ENCODE peak calls at places on chromosome 10, in ten cellular contexts. One of them, this sample, is unnamed.

GRCh38 chr10:11177926-11178453 is 160.3 kb downstream of the CELF2 start:
- DNase-seq in WTC11: no peak
- DNase-seq in type B pancreatic cell: no peak
- DNase-seq in GM12865: peak
- DNase-seq in tibial nerve: no peak
- DNase-seq in CD4-positive, alpha-beta T cell: no peak
- DNase-seq in Calu3: no peak
- DNase-seq in GM10248: no peak
- DNase-seq in HFF-Myc: no peak
- DNase-seq in GM20000: no peak
- DNase-seq in this sample: no peak

GRCh38 chr10:88038268-88038667 is 174.8 kb downstream of the PTEN start:
- DNase-seq in Calu3: no peak
- DNase-seq in tibial nerve: no peak
- DNase-seq in WTC11: no peak
- DNase-seq in type B pancreatic cell: no peak
- DNase-seq in HFF-Myc: peak
- DNase-seq in CD4-positive, alpha-beta T cell: no peak
- DNase-seq in GM20000: no peak
- DNase-seq in GM12865: no peak
- DNase-seq in GM10248: no peak
- DNase-seq in this sample: peak

GRCh38 chr10:102714621-102715455 is at the start of gene SFXN2:
- DNase-seq in GM20000: no peak
- DNase-seq in GM12865: peak
- DNase-seq in CD4-positive, alpha-beta T cell: peak
- DNase-seq in GM10248: no peak
- DNase-seq in type B pancreatic cell: no peak
- DNase-seq in WTC11: peak
- DNase-seq in HFF-Myc: no peak
- DNase-seq in Calu3: peak
- DNase-seq in tibial nerve: no peak
- DNase-seq in this sample: no peak

GRCh38 chr10:71244638-71245419 is 32.5 kb downstream of the UNC5B start:
- DNase-seq in tibial nerve: peak
- DNase-seq in WTC11: no peak
- DNase-seq in GM10248: no peak
- DNase-seq in HFF-Myc: peak
- DNase-seq in CD4-positive, alpha-beta T cell: no peak
- DNase-seq in GM12865: peak
- DNase-seq in Calu3: no peak
- DNase-seq in type B pancreatic cell: no peak
- DNase-seq in GM20000: no peak
- DNase-seq in this sample: peak

GRCh38 chr10:71921319-71922027 is 42.7 kb upstream of the CHST3 start:
- DNase-seq in GM12865: no peak
- DNase-seq in GM10248: no peak
- DNase-seq in Calu3: peak
- DNase-seq in WTC11: no peak
- DNase-seq in GM20000: no peak
- DNase-seq in HFF-Myc: no peak
- DNase-seq in CD4-positive, alpha-beta T cell: no peak
- DNase-seq in type B pancreatic cell: no peak
- DNase-seq in tibial nerve: no peak
- DNase-seq in this sample: no peak

GRCh38 chr10:101301111-101301731 is 52.7 kb upstream of the BTRC start:
- DNase-seq in GM12865: peak
- DNase-seq in tibial nerve: no peak
- DNase-seq in GM20000: peak
- DNase-seq in CD4-positive, alpha-beta T cell: no peak
- DNase-seq in Calu3: peak
- DNase-seq in WTC11: peak
- DNase-seq in GM10248: peak
- DNase-seq in type B pancreatic cell: no peak
- DNase-seq in HFF-Myc: no peak
- DNase-seq in this sample: peak

GRCh38 chr10:125016611-125017202 is 74.8 kb downstream of the ZRANB1 start:
- DNase-seq in CD4-positive, alpha-beta T cell: no peak
- DNase-seq in GM10248: no peak
- DNase-seq in GM20000: no peak
- DNase-seq in WTC11: no peak
- DNase-seq in tibial nerve: peak
- DNase-seq in Calu3: no peak
- DNase-seq in GM12865: no peak
- DNase-seq in type B pancreatic cell: no peak
- DNase-seq in HFF-Myc: no peak
- DNase-seq in this sample: no peak

GRCh38 chr10:73810358-73810734 is 1.1 kb downstream of the NDST2 start:
- DNase-seq in WTC11: no peak
- DNase-seq in HFF-Myc: no peak
- DNase-seq in type B pancreatic cell: no peak
- DNase-seq in GM10248: no peak
- DNase-seq in GM20000: no peak
- DNase-seq in GM12865: no peak
- DNase-seq in CD4-positive, alpha-beta T cell: no peak
- DNase-seq in Calu3: no peak
- DNase-seq in tibial nerve: no peak
- DNase-seq in this sample: no peak

GRCh38 chr10:92839191-92840085 is 8.9 kb upstream of the EXOC6 start:
- DNase-seq in tibial nerve: no peak
- DNase-seq in GM12865: peak
- DNase-seq in HFF-Myc: peak
- DNase-seq in GM20000: peak
- DNase-seq in Calu3: peak
- DNase-seq in GM10248: peak
- DNase-seq in CD4-positive, alpha-beta T cell: peak
- DNase-seq in WTC11: peak
- DNase-seq in type B pancreatic cell: no peak
- DNase-seq in this sample: peak

GRCh38 chr10:11016959-11017574 is 605 bp upstream of the CELF2 start:
- DNase-seq in GM10248: no peak
- DNase-seq in HFF-Myc: no peak
- DNase-seq in CD4-positive, alpha-beta T cell: no peak
- DNase-seq in WTC11: no peak
- DNase-seq in tibial nerve: no peak
- DNase-seq in GM12865: peak
- DNase-seq in Calu3: no peak
- DNase-seq in type B pancreatic cell: no peak
- DNase-seq in GM20000: no peak
- DNase-seq in this sample: no peak

GRCh38 chr10:86598151-86598550 is 56.2 kb upstream of the OPN4 start:
- DNase-seq in GM10248: no peak
- DNase-seq in HFF-Myc: no peak
- DNase-seq in GM20000: no peak
- DNase-seq in tibial nerve: no peak
- DNase-seq in GM12865: no peak
- DNase-seq in CD4-positive, alpha-beta T cell: no peak
- DNase-seq in Calu3: no peak
- DNase-seq in WTC11: no peak
- DNase-seq in type B pancreatic cell: peak
- DNase-seq in this sample: no peak

GRCh38 chr10:65501259-65501658 is 1424.6 kb upstream of the LRRTM3 start:
- DNase-seq in Calu3: peak
- DNase-seq in HFF-Myc: no peak
- DNase-seq in GM10248: peak
- DNase-seq in GM20000: peak
- DNase-seq in WTC11: no peak
- DNase-seq in type B pancreatic cell: no peak
- DNase-seq in tibial nerve: no peak
- DNase-seq in CD4-positive, alpha-beta T cell: no peak
- DNase-seq in GM12865: peak
- DNase-seq in this sample: no peak

GRCh38 chr10:33506838-33507661 is 172.6 kb upstream of the NRP1 start:
- DNase-seq in GM12865: peak
- DNase-seq in CD4-positive, alpha-beta T cell: no peak
- DNase-seq in tibial nerve: no peak
- DNase-seq in Calu3: no peak
- DNase-seq in GM20000: peak
- DNase-seq in GM10248: peak
- DNase-seq in WTC11: no peak
- DNase-seq in HFF-Myc: no peak
- DNase-seq in type B pancreatic cell: no peak
- DNase-seq in this sample: no peak

GRCh38 chr10:90884414-90884813 is 12.6 kb downstream of the RPP30 start:
- DNase-seq in GM10248: no peak
- DNase-seq in CD4-positive, alpha-beta T cell: no peak
- DNase-seq in HFF-Myc: no peak
- DNase-seq in type B pancreatic cell: no peak
- DNase-seq in tibial nerve: no peak
- DNase-seq in GM20000: no peak
- DNase-seq in Calu3: no peak
- DNase-seq in WTC11: no peak
- DNase-seq in GM12865: no peak
- DNase-seq in this sample: peak

GRCh38 chr10:43338117-43338516 is 33.3 kb upstream of the FXYD4 start:
- DNase-seq in type B pancreatic cell: no peak
- DNase-seq in GM10248: no peak
- DNase-seq in GM12865: no peak
- DNase-seq in GM20000: no peak
- DNase-seq in HFF-Myc: no peak
- DNase-seq in tibial nerve: no peak
- DNase-seq in WTC11: peak
- DNase-seq in CD4-positive, alpha-beta T cell: no peak
- DNase-seq in Calu3: no peak
- DNase-seq in this sample: no peak
- TF ChIP-seq CTCF in type B pancreatic cell: peak
- TF ChIP-seq CTCF in GM10248: no peak
- TF ChIP-seq CTCF in GM12865: no peak
- TF ChIP-seq CTCF in GM20000: no peak
- TF ChIP-seq CTCF in HFF-Myc: no peak
- TF ChIP-seq CTCF in tibial nerve: no peak
- TF ChIP-seq CTCF in WTC11: no peak
- TF ChIP-seq CTCF in CD4-positive, alpha-beta T cell: no peak
- TF ChIP-seq CTCF in Calu3: no peak
- TF ChIP-seq CTCF in this sample: no peak

DNA sequence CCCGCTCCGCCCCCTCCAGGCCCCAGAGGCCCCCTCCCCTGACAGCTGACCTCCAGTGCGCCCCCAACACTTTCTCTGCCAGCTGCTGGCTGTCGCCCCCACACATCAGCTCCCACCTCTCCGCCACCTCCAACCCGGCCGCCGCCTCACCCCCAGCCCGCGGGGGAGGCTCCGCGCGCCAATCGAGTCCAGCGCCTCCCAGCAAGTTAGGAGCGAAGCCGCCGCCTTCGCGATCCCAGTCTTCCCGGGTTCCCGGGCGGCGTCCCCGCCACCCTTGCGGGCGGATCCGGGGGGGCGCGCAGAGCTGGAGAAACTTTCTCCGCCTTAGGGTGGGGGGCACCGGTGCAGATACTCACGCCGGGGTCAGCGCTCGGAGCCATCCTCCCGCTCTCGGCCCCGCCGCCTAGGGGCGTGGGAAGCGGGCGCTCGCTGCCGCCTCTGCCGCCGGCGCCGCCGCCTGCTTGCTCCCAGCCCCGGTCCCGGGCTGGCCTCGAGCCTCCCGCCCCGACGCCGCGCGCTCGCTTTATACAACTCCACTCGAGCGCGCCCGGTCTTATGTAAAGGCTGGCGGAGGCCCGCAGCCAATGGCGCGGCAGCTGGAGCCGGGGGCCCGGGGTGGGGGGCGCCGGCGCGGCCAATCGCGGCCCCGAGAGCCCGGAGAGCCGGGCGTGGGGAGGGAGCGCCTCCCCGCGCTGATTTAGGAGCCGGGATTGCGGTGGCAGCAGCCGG is at the start of gene CRTAC1:
- DNase-seq in GM10248: no peak
- DNase-seq in CD4-positive, alpha-beta T cell: no peak
- DNase-seq in HFF-Myc: no peak
- DNase-seq in type B pancreatic cell: peak
- DNase-seq in Calu3: no peak
- DNase-seq in GM12865: no peak
- DNase-seq in WTC11: peak
- DNase-seq in tibial nerve: peak
- DNase-seq in GM20000: peak
- DNase-seq in this sample: no peak
- TF ChIP-seq CTCF in GM10248: no peak
- TF ChIP-seq CTCF in CD4-positive, alpha-beta T cell: no peak
- TF ChIP-seq CTCF in HFF-Myc: no peak
- TF ChIP-seq CTCF in type B pancreatic cell: peak
- TF ChIP-seq CTCF in Calu3: no peak
- TF ChIP-seq CTCF in GM12865: no peak
- TF ChIP-seq CTCF in WTC11: no peak
- TF ChIP-seq CTCF in tibial nerve: no peak
- TF ChIP-seq CTCF in GM20000: no peak
- TF ChIP-seq CTCF in this sample: no peak

DNA sequence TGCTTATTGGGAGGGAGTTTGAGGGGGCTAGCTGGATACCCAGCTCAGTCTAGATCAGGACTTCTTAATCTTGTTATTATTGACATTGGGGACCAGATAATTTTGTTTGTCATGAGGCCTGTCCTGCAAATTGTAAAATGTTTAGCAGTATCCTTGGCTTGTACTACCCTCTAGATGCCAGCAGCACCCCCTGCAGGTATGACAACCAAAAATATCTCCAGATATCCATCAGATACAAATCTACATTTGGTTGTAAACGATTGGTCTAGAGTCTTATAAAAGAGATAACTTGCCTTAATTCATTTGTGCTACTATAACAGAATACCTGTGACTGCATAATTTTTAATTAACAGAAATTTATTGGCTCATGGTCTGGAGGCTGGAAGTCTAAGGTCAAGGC is 1232.2 kb downstream of the XPNPEP1 start:
- DNase-seq in HFF-Myc: no peak
- DNase-seq in WTC11: peak
- DNase-seq in Calu3: no peak
- DNase-seq in GM10248: no peak
- DNase-seq in type B pancreatic cell: no peak
- DNase-seq in tibial nerve: no peak
- DNase-seq in GM20000: no peak
- DNase-seq in GM12865: no peak
- DNase-seq in CD4-positive, alpha-beta T cell: no peak
- DNase-seq in this sample: no peak
- TF ChIP-seq CTCF in HFF-Myc: no peak
- TF ChIP-seq CTCF in WTC11: no peak
- TF ChIP-seq CTCF in Calu3: no peak
- TF ChIP-seq CTCF in GM10248: no peak
- TF ChIP-seq CTCF in type B pancreatic cell: no peak
- TF ChIP-seq CTCF in tibial nerve: no peak
- TF ChIP-seq CTCF in GM20000: no peak
- TF ChIP-seq CTCF in GM12865: peak
- TF ChIP-seq CTCF in CD4-positive, alpha-beta T cell: no peak
- TF ChIP-seq CTCF in this sample: no peak

DNA sequence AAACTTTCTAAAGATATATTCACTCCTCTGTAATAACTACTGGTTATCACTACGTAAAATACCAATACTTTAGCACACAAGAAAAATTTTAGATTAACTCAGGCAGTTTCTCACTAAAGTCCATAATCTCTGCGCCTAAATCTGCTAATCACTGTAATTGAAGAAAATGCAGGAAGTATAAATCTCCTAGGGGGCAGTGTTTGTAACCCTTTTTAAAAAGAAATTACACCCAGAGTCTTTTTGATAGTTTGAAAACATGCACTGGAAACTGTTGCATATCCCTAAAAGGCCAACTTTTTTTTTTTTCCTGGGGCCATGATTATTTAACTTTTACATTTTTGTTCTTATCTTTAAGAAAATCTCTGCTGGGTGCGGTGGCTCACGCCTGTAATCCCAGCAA is 209.6 kb downstream of the KIAA1217 start:
- DNase-seq in tibial nerve: no peak
- DNase-seq in CD4-positive, alpha-beta T cell: no peak
- DNase-seq in GM20000: no peak
- DNase-seq in WTC11: no peak
- DNase-seq in Calu3: no peak
- DNase-seq in GM12865: no peak
- DNase-seq in HFF-Myc: no peak
- DNase-seq in GM10248: no peak
- DNase-seq in type B pancreatic cell: no peak
- DNase-seq in this sample: no peak
- TF ChIP-seq CTCF in tibial nerve: no peak
- TF ChIP-seq CTCF in CD4-positive, alpha-beta T cell: no peak
- TF ChIP-seq CTCF in GM20000: no peak
- TF ChIP-seq CTCF in WTC11: no peak
- TF ChIP-seq CTCF in Calu3: peak
- TF ChIP-seq CTCF in GM12865: no peak
- TF ChIP-seq CTCF in HFF-Myc: no peak
- TF ChIP-seq CTCF in GM10248: no peak
- TF ChIP-seq CTCF in type B pancreatic cell: no peak
- TF ChIP-seq CTCF in this sample: peak

This sample was measured in HFFc6.